ENCODE peak calls at places on chromosomes 11 and 22, in five cellular contexts. G is cardiac muscle cell, J is ovary, T is upper lobe of right lung, V is OCI-LY7. Q is an unnamed sample.
A peak's percentile ranks its signal among the peaks of the same experiment; 100 is the strongest.

GRCh38 chr11:31810779-31811647 is at the start of gene PAX6:
- DNase-seq in G (peak; percentile 68), J (no peak), T (no peak), V (no peak), Q (no peak)

GRCh38 chr11:131302831-131303230 is 67.6 kb upstream of the NTM start:
- DNase-seq in G (no peak), J (no peak), T (no peak), V (no peak), Q (no peak)

GRCh38 chr11:75815345-75815983 is 454 bp downstream of the UVRAG start:
- DNase-seq in G (no peak), J (peak; percentile 56), T (no peak), V (peak; percentile 44), Q (peak; percentile 85)

GRCh38 chr22:47380692-47381091 is 618.2 kb downstream of the TBC1D22A start:
- DNase-seq in G (no peak), J (no peak), T (no peak), V (no peak), Q (no peak)

GRCh38 chr22:37187891-37188761 is at the start of gene C1QTNF6:
- DNase-seq in G (peak; percentile 72), J (peak; percentile 53), T (peak; percentile 64), V (no peak), Q (no peak)

GRCh38 chr11:72771507-72771906 is 19.3 kb upstream of the ARAP1 start:
- DNase-seq in G (no peak), J (no peak), T (no peak), V (no peak), Q (no peak)

GRCh38 chr11:83007909-83008580 is 63.7 kb downstream of the RAB30 start:
- DNase-seq in G (peak; percentile 59), J (peak; percentile 81), T (peak; percentile 67), V (peak; percentile 54), Q (no peak)

GRCh38 chr11:2143652-2144548 is 4.7 kb upstream of the IGF2 start:
- DNase-seq in G (peak; percentile 44), J (no peak), T (no peak), V (no peak), Q (no peak)

GRCh38 chr11:96272542-96273306 is 70.3 kb downstream of the MAML2 start:
- DNase-seq in G (no peak), J (no peak), T (no peak), V (no peak), Q (no peak)

GRCh38 chr11:115930886-115931537 is 426.8 kb upstream of the CADM1 start:
- DNase-seq in G (no peak), J (no peak), T (no peak), V (peak; percentile 81), Q (no peak)

GRCh38 chr11:43697679-43698078 is 17.1 kb downstream of the HSD17B12 start:
- DNase-seq in G (no peak), J (no peak), T (no peak), V (no peak), Q (no peak)

GRCh38 chr22:38766076-38766777 is 10.4 kb upstream of the SUN2 start:
- DNase-seq in G (peak; percentile 73), J (peak; percentile 69), T (no peak), V (peak; percentile 26), Q (no peak)

GRCh38 chr11:2203440-2204259 is 32.0 kb upstream of the TH start:
- DNase-seq in G (no peak), J (no peak), T (peak; percentile 60), V (no peak), Q (peak; percentile 62)

GRCh38 chr22:19483481-19484244 is 3.9 kb downstream of the CDC45 start:
- DNase-seq in G (no peak), J (no peak), T (no peak), V (no peak), Q (no peak)

GRCh38 chr11:120441592-120441991 is 70.0 kb upstream of the GRIK4 start:
- DNase-seq in G (no peak), J (no peak), T (no peak), V (no peak), Q (no peak)

GRCh38 chr11:36077886-36078685 is 134.2 kb downstream of the LDLRAD3 start:
- DNase-seq in G (peak; percentile 55), J (no peak), T (no peak), V (no peak), Q (no peak)

GRCh38 chr11:57834852-57835251 is 73.2 kb downstream of the CTNND1 start:
- DNase-seq in G (no peak), J (no peak), T (no peak), V (no peak), Q (no peak)

GRCh38 chr11:73236879-73237278 is 18.8 kb downstream of the P2RY2 start:
- DNase-seq in G (peak; percentile 58), J (no peak), T (peak; percentile 68), V (peak; percentile 61), Q (no peak)

GRCh38 chr11:14445542-14446530 is 53.8 kb downstream of the COPB1 start:
- DNase-seq in G (no peak), J (no peak), T (no peak), V (no peak), Q (no peak)

GRCh38 chr11:14451825-14452224 is 47.8 kb downstream of the COPB1 start:
- DNase-seq in G (no peak), J (no peak), T (no peak), V (peak; percentile 25), Q (no peak)

GRCh38 chr11:14446701-14447169 is 52.9 kb downstream of the COPB1 start:
- DNase-seq in G (no peak), J (no peak), T (no peak), V (no peak), Q (no peak)

GRCh38 chr11:14448229-14448628 is 51.4 kb downstream of the COPB1 start:
- DNase-seq in G (no peak), J (no peak), T (no peak), V (no peak), Q (no peak)

DNA sequence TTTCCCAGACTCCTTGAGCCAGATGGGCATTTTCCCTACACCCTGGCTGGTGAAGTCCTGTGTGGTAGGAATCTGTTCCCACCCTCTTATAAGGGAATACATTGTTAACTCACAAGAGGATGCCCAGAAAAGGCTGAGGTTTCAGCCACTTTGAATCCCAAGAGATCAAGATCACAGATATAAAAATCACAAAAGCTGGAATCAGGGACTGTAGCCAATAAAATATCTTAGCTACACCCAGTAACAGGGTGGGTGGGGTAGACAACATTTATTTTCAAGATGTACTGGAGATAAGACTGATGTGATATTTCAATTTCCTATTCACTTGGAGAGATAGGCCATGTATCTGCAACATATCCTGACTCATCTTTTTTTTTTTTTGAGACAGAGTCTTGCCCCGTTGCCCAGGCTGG is 50.3 kb downstream of the COPB1 start:
- DNase-seq in G (no peak), J (no peak), T (no peak), V (no peak), Q (no peak)
- H3K27ac ChIP-seq in G (no peak overlapping the region), J (no peak overlapping the region), T (no peak overlapping the region), V (no peak overlapping the region), Q (peak overlapping the region; percentile 32)

DNA sequence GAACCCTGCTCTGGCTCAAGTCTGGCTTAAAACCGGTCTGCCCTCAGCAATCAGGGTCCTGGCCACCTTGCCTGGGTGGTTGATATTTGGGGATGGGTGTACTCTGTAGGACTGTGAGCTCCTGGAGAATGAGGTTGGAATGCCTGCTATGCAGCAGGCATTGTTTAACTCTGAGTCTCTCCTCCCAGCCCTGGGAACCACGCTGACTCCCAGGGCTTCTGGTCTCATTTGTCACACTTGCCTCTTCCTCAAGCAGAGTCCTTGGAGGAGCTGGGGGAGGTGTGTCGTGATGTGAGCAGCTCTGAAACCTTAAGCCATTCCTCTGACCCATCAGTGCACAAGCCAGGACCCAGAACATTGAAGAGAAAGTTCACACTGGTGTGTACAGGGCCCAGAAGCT is 340.1 kb downstream of the MN1 start:
- DNase-seq in G (peak; percentile 48), J (no peak), T (no peak), V (no peak), Q (no peak)
- H3K27ac ChIP-seq in G (no peak overlapping the region), J (no peak overlapping the region), T (no peak overlapping the region), V (no peak overlapping the region), Q (peak overlapping the region; percentile 86)

GRCh38 chr11:86639172-86639571 is 33.2 kb downstream of the ME3 start:
- DNase-seq in G (no peak), J (no peak), T (no peak), V (no peak), Q (no peak)

GRCh38 chr11:86638673-86639072 is 33.7 kb downstream of the ME3 start:
- DNase-seq in G (no peak), J (no peak), T (no peak), V (no peak), Q (no peak)

GRCh38 chr11:86641537-86642270 is 30.7 kb downstream of the ME3 start:
- DNase-seq in G (no peak), J (no peak), T (no peak), V (no peak), Q (no peak)

DNA sequence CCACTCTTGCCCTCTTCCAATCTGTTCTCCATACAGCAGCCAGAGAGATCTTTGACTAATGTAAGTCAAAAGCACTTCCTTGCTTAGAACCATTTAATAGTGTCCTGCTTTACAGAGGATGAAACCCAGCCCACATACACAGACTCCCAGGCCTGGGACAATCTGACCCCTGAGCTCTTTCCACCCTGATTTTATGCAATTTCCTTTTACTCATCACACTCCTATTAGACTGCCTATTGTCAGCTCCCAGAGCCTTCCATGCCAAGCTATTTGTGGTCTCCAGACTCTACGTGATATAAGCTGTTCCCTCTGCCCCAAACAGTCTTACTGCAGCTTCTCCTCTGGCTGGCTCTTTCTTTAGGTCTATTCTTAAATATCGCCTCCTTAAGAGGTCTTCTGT is 28.1 kb downstream of the ME3 start:
- DNase-seq in G (no peak), J (no peak), T (no peak), V (no peak), Q (no peak)
- H3K27ac ChIP-seq in G (no peak overlapping the region), J (no peak overlapping the region), T (no peak overlapping the region), V (no peak overlapping the region), Q (no peak overlapping the region)

GRCh38 chr22:46055851-46056168 is 78.8 kb upstream of the WNT7B start:
- DNase-seq in G (no peak), J (no peak), T (no peak), V (no peak), Q (no peak)

GRCh38 chr22:46054878-46055158 is 77.9 kb upstream of the WNT7B start:
- DNase-seq in G (no peak), J (no peak), T (peak; percentile 22), V (peak; percentile 30), Q (no peak)

GRCh38 chr22:46054091-46054877 is 77.3 kb upstream of the WNT7B start:
- DNase-seq in G (no peak), J (peak; percentile 86), T (no peak), V (peak; percentile 80), Q (peak; percentile 87)

GRCh38 chr22:46056169-46057041 is 79.4 kb upstream of the WNT7B start:
- DNase-seq in G (no peak), J (peak; percentile 56), T (peak; percentile 64), V (peak; percentile 35), Q (peak; percentile 77)

DNA sequence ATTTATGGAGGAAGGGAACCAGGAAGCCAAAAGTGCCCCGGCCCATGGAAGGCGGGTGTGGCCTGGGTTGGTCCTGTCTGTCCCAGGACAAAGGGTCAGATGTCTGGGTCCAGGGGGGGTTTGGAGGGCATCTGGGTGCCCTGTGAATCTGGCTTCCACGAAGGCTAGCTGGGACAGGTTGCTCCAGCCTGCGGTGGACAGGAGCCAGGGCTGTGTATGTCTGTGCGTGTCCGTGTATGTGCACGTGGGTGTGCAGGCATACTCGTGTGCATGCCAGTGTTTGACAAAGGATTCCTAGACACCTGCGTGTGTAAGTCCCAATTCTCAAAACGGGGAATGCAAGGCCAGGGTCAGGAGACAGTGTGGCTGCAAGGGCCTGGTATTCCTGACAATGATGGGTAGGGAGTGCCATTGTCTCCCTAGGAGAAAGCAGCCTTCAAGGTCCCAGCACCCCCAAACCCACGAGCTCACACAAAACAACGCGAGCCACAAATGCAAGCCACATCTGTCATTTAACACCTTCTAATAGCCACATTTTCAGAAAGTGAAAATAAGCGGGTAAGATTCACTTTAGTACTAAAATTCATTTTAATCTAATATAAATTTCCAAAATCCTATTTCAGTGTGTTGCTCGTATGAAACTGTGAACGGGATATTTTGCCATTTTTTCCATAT is 78.4 kb upstream of the WNT7B start:
- DNase-seq in G (no peak), J (no peak), T (peak; percentile 75), V (peak; percentile 35), Q (peak; percentile 85)
- H3K27ac ChIP-seq in G (no peak overlapping the region), J (peak overlapping the region; percentile 100), T (peak overlapping the region; percentile 98), V (peak overlapping the region; percentile 92), Q (peak overlapping the region; percentile 100)